ENCODE peak calls at places on chromosome 7, in four cellular contexts. One of them, this sample, is unnamed.
A peak's percentile ranks its signal among the peaks of the same experiment; 100 is the strongest.

GRCh38 chr7:19663816-19664531 is 44.9 kb downstream of the POLR1F start:
- DNase-seq in GM23338: no peak
- DNase-seq in body of pancreas: no peak
- DNase-seq in CD4-positive, alpha-beta memory T cell: no peak
- DNase-seq in this sample: no peak

GRCh38 chr7:73991522-73992103 is 36.4 kb upstream of the ELN start:
- DNase-seq in GM23338: no peak
- DNase-seq in body of pancreas: no peak
- DNase-seq in CD4-positive, alpha-beta memory T cell: no peak
- DNase-seq in this sample: no peak

GRCh38 chr7:21281193-21281592 is 146.7 kb upstream of the SP4 start:
- DNase-seq in GM23338: no peak
- DNase-seq in body of pancreas: no peak
- DNase-seq in CD4-positive, alpha-beta memory T cell: no peak
- DNase-seq in this sample: no peak

GRCh38 chr7:43196379-43196778 is 83.9 kb downstream of the HECW1 start:
- DNase-seq in GM23338: no peak
- DNase-seq in body of pancreas: no peak
- DNase-seq in CD4-positive, alpha-beta memory T cell: no peak
- DNase-seq in this sample: no peak

GRCh38 chr7:106124176-106124575 is 12.1 kb upstream of the SYPL1 start:
- DNase-seq in GM23338: no peak
- DNase-seq in body of pancreas: no peak
- DNase-seq in CD4-positive, alpha-beta memory T cell: no peak
- DNase-seq in this sample: no peak

GRCh38 chr7:44466300-44467216 is 23.9 kb downstream of the NUDCD3 start:
- DNase-seq in GM23338: no peak
- DNase-seq in body of pancreas: no peak
- DNase-seq in CD4-positive, alpha-beta memory T cell: no peak
- DNase-seq in this sample: no peak

GRCh38 chr7:148783801-148784527 is 85.3 kb downstream of the CUL1 start:
- DNase-seq in GM23338: no peak
- DNase-seq in body of pancreas: no peak
- DNase-seq in CD4-positive, alpha-beta memory T cell: no peak
- DNase-seq in this sample: no peak

GRCh38 chr7:123500878-123501489 is 33.4 kb downstream of the IQUB start:
- DNase-seq in GM23338: no peak
- DNase-seq in body of pancreas: no peak
- DNase-seq in CD4-positive, alpha-beta memory T cell: no peak
- DNase-seq in this sample: no peak

GRCh38 chr7:105496501-105496900 is 25.6 kb downstream of the PUS7 start:
- DNase-seq in GM23338: no peak
- DNase-seq in body of pancreas: no peak
- DNase-seq in CD4-positive, alpha-beta memory T cell: no peak
- DNase-seq in this sample: no peak

GRCh38 chr7:155251831-155252230 is 45.8 kb upstream of the INSIG1 start:
- DNase-seq in GM23338: no peak
- DNase-seq in body of pancreas: peak; percentile 68
- DNase-seq in CD4-positive, alpha-beta memory T cell: no peak
- DNase-seq in this sample: no peak

DNA sequence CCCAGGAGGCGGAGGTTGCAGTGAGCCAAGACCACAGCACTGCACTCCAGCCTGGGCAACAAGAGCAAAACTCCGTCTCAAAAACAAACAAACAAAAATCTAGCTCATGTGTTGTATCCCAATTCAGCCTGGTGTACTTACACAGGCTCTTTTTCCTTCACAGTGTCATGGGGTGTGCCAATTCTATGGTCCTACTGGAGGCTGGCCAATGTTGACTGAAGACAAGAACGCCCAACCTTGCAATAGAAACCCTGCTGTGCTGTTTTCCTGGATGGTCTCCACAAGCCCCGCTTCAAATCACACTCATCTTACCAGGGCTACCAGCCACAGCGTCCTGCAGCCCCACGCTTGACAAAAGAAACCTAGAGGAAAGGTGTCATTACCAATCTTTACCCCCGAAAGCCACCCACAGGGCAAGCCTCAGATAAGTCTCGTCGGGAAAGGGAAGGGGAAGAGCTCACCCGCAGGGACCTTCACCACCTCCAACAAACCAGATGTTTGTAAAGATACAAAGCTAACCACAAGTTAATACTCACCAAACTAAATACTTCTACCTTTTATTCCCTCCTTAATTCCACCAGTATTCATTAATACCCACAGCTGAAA is 64.8 kb downstream of the TNS3 start:
- DNase-seq in GM23338: no peak
- DNase-seq in body of pancreas: peak; percentile 78
- DNase-seq in CD4-positive, alpha-beta memory T cell: no peak
- DNase-seq in this sample: no peak
- H3K4me1 ChIP-seq in GM23338: peaks cover 10% of the 10 kb centered on the region
- H3K4me1 ChIP-seq in body of pancreas: peaks cover 43% of the 10 kb centered on the region
- H3K4me1 ChIP-seq in CD4-positive, alpha-beta memory T cell: no peaks in the 10 kb centered on the region
- H3K4me1 ChIP-seq in this sample: no peaks in the 10 kb centered on the region

GRCh38 chr7:158745057-158745715 is 40.6 kb upstream of the NCAPG2 start:
- DNase-seq in GM23338: no peak
- DNase-seq in body of pancreas: no peak
- DNase-seq in CD4-positive, alpha-beta memory T cell: no peak
- DNase-seq in this sample: no peak
- H3K4me3 ChIP-seq in GM23338: no peak overlapping the region
- H3K4me3 ChIP-seq in body of pancreas: no peak overlapping the region
- H3K4me3 ChIP-seq in CD4-positive, alpha-beta memory T cell: no peak overlapping the region
- H3K4me3 ChIP-seq in this sample: no peak overlapping the region

DNA sequence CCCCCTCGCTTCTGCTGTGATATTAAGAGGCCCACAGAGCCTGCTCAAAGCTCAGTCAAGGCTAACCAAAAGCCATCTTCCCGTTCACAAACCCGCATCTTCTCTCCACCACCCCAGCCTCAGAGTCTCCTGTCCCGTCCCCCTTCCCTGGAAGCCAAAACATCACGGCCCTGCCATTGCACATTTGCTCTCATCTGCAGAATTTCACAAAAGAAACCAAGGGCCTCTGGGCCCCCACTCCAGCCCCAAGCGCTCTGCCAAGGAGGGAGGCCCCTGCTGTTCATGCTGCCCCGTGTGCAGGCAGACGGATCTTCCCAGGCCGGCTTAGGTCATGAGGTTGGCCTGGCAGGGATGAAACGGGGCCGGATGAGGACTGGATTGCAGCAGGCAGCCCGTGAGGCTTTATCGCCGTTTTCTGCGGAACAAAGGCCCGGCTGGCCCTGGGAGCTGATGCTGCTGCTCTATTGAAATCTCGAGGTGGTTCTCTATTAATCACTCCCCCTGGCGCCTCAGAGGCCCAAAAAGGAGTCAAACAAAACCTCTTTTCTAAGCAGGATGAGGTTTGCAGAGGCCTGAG is 31.5 kb upstream of the FOXK1 start:
- DNase-seq in GM23338: peak; percentile 72
- DNase-seq in body of pancreas: no peak
- DNase-seq in CD4-positive, alpha-beta memory T cell: no peak
- DNase-seq in this sample: no peak
- H3K27ac ChIP-seq in GM23338: no peak overlapping the region
- H3K27ac ChIP-seq in body of pancreas: peak overlapping the region; percentile 68
- H3K27ac ChIP-seq in CD4-positive, alpha-beta memory T cell: no peak overlapping the region
- H3K27ac ChIP-seq in this sample: no peak overlapping the region

GRCh38 chr7:55568613-55569268 is 3.6 kb downstream of the VOPP1 start:
- DNase-seq in GM23338: no peak
- DNase-seq in body of pancreas: no peak
- DNase-seq in CD4-positive, alpha-beta memory T cell: no peak
- DNase-seq in this sample: no peak
- H3K4me1 ChIP-seq in GM23338: peaks cover 80% of the 10 kb centered on the region
- H3K4me1 ChIP-seq in body of pancreas: peaks cover 36% of the 10 kb centered on the region
- H3K4me1 ChIP-seq in CD4-positive, alpha-beta memory T cell: peaks cover 80% of the 10 kb centered on the region
- H3K4me1 ChIP-seq in this sample: peaks cover 87% of the 10 kb centered on the region

GRCh38 chr7:150568714-150569113 is 1.5 kb downstream of the GIMAP4 start:
- DNase-seq in GM23338: no peak
- DNase-seq in body of pancreas: no peak
- DNase-seq in CD4-positive, alpha-beta memory T cell: peak; percentile 40
- DNase-seq in this sample: peak; percentile 43

GRCh38 chr7:150567168-150567567 is at the start of gene GIMAP4:
- DNase-seq in GM23338: no peak
- DNase-seq in body of pancreas: peak; percentile 19
- DNase-seq in CD4-positive, alpha-beta memory T cell: peak; percentile 35
- DNase-seq in this sample: peak; percentile 25

GRCh38 chr7:150566572-150566971 is 618 bp upstream of the GIMAP4 start:
- DNase-seq in GM23338: no peak
- DNase-seq in body of pancreas: no peak
- DNase-seq in CD4-positive, alpha-beta memory T cell: no peak
- DNase-seq in this sample: no peak

GRCh38 chr7:150569245-150569644 is 2.1 kb downstream of the GIMAP4 start:
- DNase-seq in GM23338: no peak
- DNase-seq in body of pancreas: no peak
- DNase-seq in CD4-positive, alpha-beta memory T cell: no peak
- DNase-seq in this sample: no peak

DNA sequence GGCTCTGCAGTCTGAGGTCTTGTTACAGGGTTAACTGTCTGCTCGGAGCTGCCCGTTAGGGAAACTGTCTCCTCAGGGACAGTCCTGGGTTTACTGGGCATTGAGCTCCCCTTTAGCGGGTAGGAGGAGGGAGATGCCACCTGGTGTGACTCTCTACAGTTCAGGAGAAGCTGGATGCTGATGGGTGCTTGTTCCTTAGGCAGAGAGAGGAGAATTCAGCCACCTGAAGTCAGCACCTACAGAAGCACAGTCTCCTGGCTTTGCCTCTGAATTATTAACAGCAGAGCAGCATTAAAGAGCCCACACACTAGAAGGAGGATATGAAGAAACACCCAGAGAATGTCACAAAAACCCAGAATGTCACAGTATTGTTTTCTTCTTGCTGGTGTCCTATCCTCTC is 656 bp downstream of the GIMAP4 start:
- DNase-seq in GM23338: no peak
- DNase-seq in body of pancreas: no peak
- DNase-seq in CD4-positive, alpha-beta memory T cell: no peak
- DNase-seq in this sample: no peak
- H3K4me3 ChIP-seq in GM23338: no peak overlapping the region
- H3K4me3 ChIP-seq in body of pancreas: no peak overlapping the region
- H3K4me3 ChIP-seq in CD4-positive, alpha-beta memory T cell: peak overlapping the region; percentile 96
- H3K4me3 ChIP-seq in this sample: peak overlapping the region; percentile 100

This sample was measured in CD4-positive, CD25-positive, alpha-beta regulatory T cell.